ENCODE peak calls at places on chromosomes 2 and 18, in four cellular contexts. F, P, E and H are unnamed samples.

GRCh38 chr2:164781394-164781793 is 60.2 kb downstream of the COBLL1 start:
- DNase-seq in F (no peak), P (no peak), E (no peak), H (no peak)

GRCh38 chr2:120844098-120844738 is 108.5 kb downstream of the GLI2 start:
- DNase-seq in F (no peak), P (no peak), E (no peak), H (no peak)

GRCh38 chr18:59712311-59712710 is 15.1 kb upstream of the CCBE1 start:
- DNase-seq in F (no peak), P (no peak), E (no peak), H (no peak)

GRCh38 chr2:143193121-143193520 is 63.9 kb downstream of the ARHGAP15 start:
- DNase-seq in F (no peak), P (no peak), E (no peak), H (no peak)

GRCh38 chr2:236334122-236334876 is 70.1 kb upstream of the ASB18 start:
- DNase-seq in F (no peak), P (peak), E (peak), H (no peak)

GRCh38 chr2:241837197-241837596 is 21.5 kb downstream of the PDCD1 start:
- DNase-seq in F (no peak), P (no peak), E (no peak), H (no peak)

GRCh38 chr2:64992990-64993389 is 3.8 kb downstream of the SLC1A4 start:
- DNase-seq in F (no peak), P (no peak), E (no peak), H (no peak)

GRCh38 chr18:10453885-10454772 is at the start of gene APCDD1:
- DNase-seq in F (no peak), P (no peak), E (peak), H (no peak)

GRCh38 chr2:230503798-230504197 is 87.8 kb downstream of the SP100 start:
- DNase-seq in F (no peak), P (no peak), E (no peak), H (no peak)

GRCh38 chr2:142321706-142322280 is 191.0 kb upstream of the LRP1B start:
- DNase-seq in F (no peak), P (no peak), E (no peak), H (no peak)

GRCh38 chr18:69757733-69758132 is 189.9 kb downstream of the CD226 start:
- DNase-seq in F (no peak), P (peak), E (no peak), H (no peak)

GRCh38 chr2:170121689-170122088 is 56.3 kb upstream of the MYO3B start:
- DNase-seq in F (no peak), P (no peak), E (no peak), H (no peak)
- H3K4me3 ChIP-seq in F (no peak), P (no peak), E (no peak), H (no peak)

GRCh38 chr2:232504438-232504837 is 15.8 kb upstream of the PRSS56 start:
- DNase-seq in F (no peak), P (no peak), E (no peak), H (no peak)
- H3K4me3 ChIP-seq in F (no peak), P (no peak), E (no peak), H (no peak)

GRCh38 chr18:54530285-54530684 is 60.8 kb upstream of the DYNAP start:
- DNase-seq in F (no peak), P (no peak), E (no peak), H (no peak)
- H3K4me3 ChIP-seq in F (no peak), P (no peak), E (no peak), H (no peak)

DNA sequence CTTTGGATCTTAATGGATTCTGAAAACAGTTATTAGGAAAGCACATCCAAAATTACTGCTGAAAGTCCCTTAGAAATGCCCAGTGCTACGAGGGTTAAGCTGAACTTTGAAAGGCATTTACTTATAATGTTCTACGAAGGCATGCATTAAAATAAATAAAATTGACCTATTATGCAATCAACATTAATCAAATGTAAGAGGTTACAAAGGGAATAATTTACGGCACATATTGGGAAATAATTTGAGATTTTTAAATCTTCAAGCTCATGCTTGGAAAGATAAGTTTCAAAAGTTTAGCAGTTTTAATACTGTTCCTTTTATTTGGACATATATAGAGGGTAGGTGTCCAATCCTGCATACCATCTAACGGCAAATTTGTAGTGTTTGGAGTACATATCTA is 1564.1 kb upstream of the DDX18 start:
- DNase-seq in F (no peak), P (no peak), E (no peak), H (no peak)
- H3K4me3 ChIP-seq in F (no peak), P (no peak), E (no peak), H (no peak)

GRCh38 chr18:39166776-39167175 is 1601.2 kb upstream of the CELF4 start:
- DNase-seq in F (no peak), P (no peak), E (no peak), H (no peak)
- H3K4me3 ChIP-seq in F (no peak), P (no peak), E (no peak), H (no peak)

DNA sequence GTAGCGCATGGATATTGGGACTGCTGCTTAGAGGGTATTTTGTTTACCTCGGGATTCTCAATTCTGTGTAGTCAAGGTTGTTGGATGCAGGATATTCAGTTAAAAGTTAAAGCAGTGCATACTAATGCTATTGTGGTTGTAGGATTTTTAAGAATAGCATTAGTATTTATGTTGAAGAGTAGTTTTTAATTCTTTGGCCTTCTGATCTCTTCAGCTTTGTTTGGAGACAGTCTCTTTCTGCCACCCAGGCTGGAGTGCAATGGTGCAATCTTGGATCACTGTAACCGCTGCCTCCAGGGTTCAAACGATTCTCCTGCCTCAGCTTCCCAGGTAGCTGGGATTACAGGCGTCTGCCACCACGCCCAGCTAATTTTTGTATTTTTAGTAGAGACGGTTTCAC is 1.5 kb downstream of the RHBDD1 start:
- DNase-seq in F (no peak), P (no peak), E (no peak), H (no peak)
- H3K4me3 ChIP-seq in F (peak), P (peak), E (no peak), H (peak)

GRCh38 chr2:166180951-166181812 is 53.4 kb upstream of the SCN1A start:
- DNase-seq in F (no peak), P (peak), E (no peak), H (peak)
- H3K4me3 ChIP-seq in F (no peak), P (no peak), E (no peak), H (no peak)

DNA sequence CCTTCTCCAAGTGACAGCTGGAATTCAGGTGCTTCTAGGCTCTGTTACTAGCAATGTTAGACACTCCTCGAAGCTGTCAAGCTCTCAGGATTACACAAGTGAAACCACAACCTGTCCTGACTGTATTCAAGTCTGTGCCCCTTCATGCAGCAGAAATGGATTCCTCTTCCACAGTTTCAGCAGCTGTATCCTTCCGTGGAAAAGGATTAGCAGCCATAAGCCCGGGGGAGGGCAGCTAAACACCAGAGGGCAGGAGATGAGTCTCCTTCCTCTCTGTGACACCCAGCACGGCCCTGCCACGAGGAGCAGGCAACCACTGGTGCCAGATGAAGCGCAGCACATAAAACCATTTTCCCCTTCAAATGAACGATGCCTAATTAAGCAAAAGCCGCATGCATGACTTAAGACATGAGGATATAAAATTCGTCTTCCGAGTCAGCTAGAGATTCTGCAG is 1.2 kb downstream of the ST3GAL5 start:
- DNase-seq in F (peak), P (peak), E (peak), H (peak)
- H3K4me3 ChIP-seq in F (peak), P (peak), E (peak), H (peak)

GRCh38 chr2:187079901-187080300 is 230.9 kb upstream of the ZSWIM2 start:
- DNase-seq in F (no peak), P (no peak), E (no peak), H (no peak)

GRCh38 chr2:187078297-187078696 is 229.3 kb upstream of the ZSWIM2 start:
- DNase-seq in F (no peak), P (no peak), E (no peak), H (no peak)

DNA sequence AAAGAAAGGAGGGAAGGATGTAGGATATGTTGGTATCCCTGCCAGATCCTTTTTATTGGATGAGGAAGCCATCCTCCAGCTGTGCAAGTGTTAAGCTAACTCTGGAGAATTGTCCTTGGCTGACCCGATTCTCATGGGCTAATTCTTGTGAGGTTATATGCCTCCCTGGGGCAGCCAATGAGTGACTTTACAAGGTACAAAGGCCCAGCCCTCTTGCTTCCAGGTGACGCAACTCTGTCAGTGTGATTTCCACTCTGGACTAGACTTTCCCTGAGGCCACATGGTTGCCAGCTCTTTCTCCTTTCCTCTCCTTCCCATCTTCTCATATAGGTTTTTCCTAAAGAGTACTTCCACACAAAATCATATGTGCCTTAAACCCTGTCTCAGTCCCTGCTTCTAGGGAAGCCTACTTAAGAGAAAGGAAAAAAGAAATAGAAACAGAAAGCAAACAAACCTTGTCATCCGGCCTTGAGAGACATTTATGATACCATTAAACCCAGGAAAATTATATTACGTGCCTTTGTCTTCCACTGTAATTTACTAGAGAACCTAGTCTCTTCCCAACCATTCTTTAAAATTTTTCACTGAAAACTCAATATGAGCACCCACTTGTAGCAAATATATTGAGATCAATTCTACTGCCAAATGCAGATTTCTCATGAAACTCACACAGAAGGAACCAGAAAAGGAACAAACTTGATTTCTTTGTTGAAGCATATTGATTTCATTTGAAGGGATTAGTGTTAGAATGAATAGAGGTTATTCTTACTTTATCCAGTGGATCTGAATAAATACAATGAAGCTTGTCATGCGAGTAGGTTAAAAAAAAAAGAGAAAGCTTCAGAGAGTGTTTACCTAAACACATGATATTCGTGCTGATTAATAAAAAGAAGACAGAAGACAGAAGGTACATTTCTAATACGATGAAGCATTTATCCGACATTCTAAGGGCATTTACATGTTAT is 226.4 kb upstream of the ZSWIM2 start:
- DNase-seq in F (no peak), P (no peak), E (no peak), H (no peak)
- H3K4me3 ChIP-seq in F (no peak), P (no peak), E (no peak), H (no peak)

GRCh38 chr2:41869542-41870256 is 178.1 kb upstream of the PKDCC start:
- DNase-seq in F (peak), P (peak), E (peak), H (peak)
- H3K4me3 ChIP-seq in F (no peak), P (no peak), E (no peak), H (no peak)